ENCODE peak calls at places on chromosomes 13 and 19, in four cellular contexts. J, O, V and T are unnamed samples.
A peak's percentile ranks its signal among the peaks of the same experiment; 100 is the strongest.

GRCh38 chr13:23959231-23959862 is 62.0 kb upstream of the C1QTNF9B start:
- DNase-seq in V (no peak), O (no peak), J (peak; percentile 43), T (no peak)

GRCh38 chr19:7845390-7846179 is 15.6 kb downstream of the EVI5L start:
- DNase-seq in J (no peak), O (no peak), V (no peak), T (no peak)

GRCh38 chr13:96551540-96551939 is 442.7 kb downstream of the OXGR1 start:
- DNase-seq in O (no peak), J (no peak), V (no peak), T (no peak)

GRCh38 chr19:9917322-9917721 is 19.0 kb downstream of the OLFM2 start:
- DNase-seq in J (peak; percentile 60), V (no peak), O (peak; percentile 81), T (peak; percentile 52)

GRCh38 chr13:19962894-19963293 is 4.4 kb downstream of the ZMYM2 start:
- DNase-seq in V (no peak), O (no peak), J (no peak), T (no peak)

GRCh38 chr13:85236431-85236830 is 562.8 kb downstream of the SLITRK6 start:
- DNase-seq in V (no peak), J (peak; percentile 54), O (no peak), T (peak; percentile 74)

GRCh38 chr19:35284153-35285140 is 2.1 kb downstream of the HAMP start:
- DNase-seq in O (no peak), V (no peak), J (no peak), T (no peak)

GRCh38 chr13:80141114-80141849 is 199.6 kb downstream of the SPRY2 start:
- DNase-seq in J (peak; percentile 78), O (no peak), V (no peak), T (peak; percentile 19)

GRCh38 chr19:4689403-4689802 is 19.3 kb upstream of the MYDGF start:
- DNase-seq in V (no peak), O (no peak), J (no peak), T (no peak)

GRCh38 chr13:20332361-20333096 is 100.4 kb upstream of the GJB6 start:
- DNase-seq in J (no peak), O (no peak), V (no peak), T (no peak)

GRCh38 chr13:110542311-110542796 is 19.2 kb downstream of the RAB20 start:
- DNase-seq in V (no peak), J (no peak), O (no peak), T (no peak)

GRCh38 chr13:80454245-80454644 is 113.3 kb upstream of the SPRY2 start:
- DNase-seq in V (peak; percentile 34), O (no peak), J (peak; percentile 1), T (no peak)

GRCh38 chr19:21698215-21698614 is 69.2 kb downstream of the ZNF100 start:
- DNase-seq in O (peak; percentile 51), V (no peak), J (peak; percentile 1), T (peak; percentile 2)

GRCh38 chr13:100852146-100852545 is 177.6 kb upstream of the TMTC4 start:
- DNase-seq in O (no peak), V (no peak), J (no peak), T (no peak)

GRCh38 chr19:41893899-41894298 is 10.9 kb downstream of the ARHGEF1 start:
- DNase-seq in J (peak; percentile 38), O (peak; percentile 41), V (no peak), T (no peak)

GRCh38 chr19:49498475-49498874 is 2.2 kb downstream of the RPS11 start:
- DNase-seq in V (no peak), J (no peak), O (no peak), T (no peak)

GRCh38 chr19:49499030-49499670 is 2.9 kb downstream of the RPS11 start:
- DNase-seq in O (no peak), V (no peak), J (no peak), T (no peak)

GRCh38 chr19:49497047-49497789 is 984 bp downstream of the RPS11 start:
- DNase-seq in O (peak; percentile 89), J (peak; percentile 47), V (no peak), T (peak; percentile 49)

GRCh38 chr19:49496574-49497008 is 357 bp downstream of the RPS11 start:
- DNase-seq in V (no peak), O (no peak), J (no peak), T (no peak)

GRCh38 chr19:49497790-49498106 is 1.5 kb downstream of the RPS11 start:
- DNase-seq in V (no peak), O (no peak), J (no peak), T (no peak)
- H3K4me1 ChIP-seq in V (peaks cover 35% of the 10 kb centered on the region), O (peaks cover 33% of the 10 kb centered on the region), J (peaks cover 9% of the 10 kb centered on the region), T (peaks cover 36% of the 10 kb centered on the region)

GRCh38 chr19:14719162-14719561 is 29.3 kb downstream of the ZNF333 start:
- DNase-seq in V (no peak), O (no peak), J (no peak), T (no peak)

GRCh38 chr19:14715841-14716240 is 26.0 kb downstream of the ZNF333 start:
- DNase-seq in V (no peak), J (no peak), O (no peak), T (no peak)

GRCh38 chr19:14722127-14722526 is 32.3 kb downstream of the ZNF333 start:
- DNase-seq in V (no peak), O (no peak), J (no peak), T (no peak)

DNA sequence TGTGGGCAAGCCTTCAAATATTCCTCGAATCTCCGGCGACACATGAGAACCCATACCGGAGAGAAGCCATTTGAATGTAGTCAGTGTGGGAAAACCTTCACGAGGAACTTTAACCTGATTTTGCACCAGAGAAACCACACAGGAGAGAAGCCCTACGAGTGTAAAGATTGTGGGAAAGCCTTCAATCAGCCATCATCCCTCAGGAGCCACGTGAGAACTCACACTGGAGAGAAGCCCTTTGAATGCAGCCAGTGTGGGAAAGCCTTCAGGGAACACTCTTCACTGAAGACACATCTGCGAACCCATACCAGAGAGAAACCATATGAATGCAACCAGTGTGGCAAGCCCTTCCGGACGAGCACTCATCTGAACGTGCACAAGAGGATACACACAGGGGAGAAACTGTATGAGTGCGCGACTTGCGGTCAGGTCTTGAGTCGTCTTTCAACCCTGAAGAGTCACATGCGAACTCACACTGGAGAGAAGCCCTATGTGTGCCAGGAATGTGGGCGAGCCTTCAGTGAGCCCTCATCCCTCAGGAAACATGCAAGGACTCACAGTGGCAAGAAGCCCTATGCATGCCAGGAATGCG is 28.8 kb downstream of the ZNF333 start:
- DNase-seq in V (no peak), J (no peak), O (no peak), T (no peak)
- H3K4me3 ChIP-seq in V (no peak overlapping the region), J (no peak overlapping the region), O (no peak overlapping the region), T (no peak overlapping the region)

GRCh38 chr19:45526143-45526542 is 18.9 kb downstream of the VASP start:
- DNase-seq in J (peak; percentile 55), V (no peak), O (peak; percentile 76), T (peak; percentile 57)
- TF ChIP-seq FOS in J (no peak), V (no peak), O (peak; percentile 80), T (no peak)

DNA sequence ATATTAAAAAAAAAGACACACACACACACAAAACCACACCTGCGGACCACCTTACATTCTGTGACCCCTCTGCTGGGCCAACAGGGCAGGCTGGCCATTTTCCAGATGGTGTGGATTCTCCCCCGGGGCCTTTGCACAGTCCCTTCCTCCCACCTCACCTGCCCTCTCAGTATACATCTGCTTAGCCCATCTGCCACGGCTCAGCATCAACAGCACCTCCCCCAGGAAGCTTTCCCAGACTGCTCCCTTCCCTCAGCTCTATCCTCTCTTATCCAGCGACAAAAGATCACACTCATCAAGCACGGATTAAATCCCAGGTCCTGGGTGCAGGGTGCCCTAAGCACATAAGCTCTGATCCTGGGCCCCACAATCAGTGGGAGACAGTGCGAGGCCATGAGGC is 4.5 kb downstream of the ZNF787 start:
- DNase-seq in V (no peak), O (no peak), J (no peak), T (no peak)
- H3K4me1 ChIP-seq in V (peaks cover 30% of the 10 kb centered on the region), O (peaks cover 13% of the 10 kb centered on the region), J (peaks cover 18% of the 10 kb centered on the region), T (peaks cover 28% of the 10 kb centered on the region)

GRCh38 chr13:39417643-39418042 is 185.3 kb downstream of the LHFPL6 start:
- DNase-seq in J (peak; percentile 72), O (no peak), V (no peak), T (peak; percentile 74)
- H3K4me3 ChIP-seq in J (peak overlapping the region; percentile 10), O (no peak overlapping the region), V (no peak overlapping the region), T (no peak overlapping the region)